ENCODE peak calls at places on chromosomes 6 and 20, in five cellular contexts. Z, A, B, K and X are unnamed samples.

GRCh38 chr20:20839771-20840170 is 127.3 kb upstream of the RALGAPA2 start:
- DNase-seq in Z (no peak), A (no peak), B (no peak), K (no peak), X (no peak)

GRCh38 chr20:37790900-37791299 is 97.1 kb downstream of the CTNNBL1 start:
- DNase-seq in Z (no peak), A (no peak), B (no peak), K (no peak), X (no peak)

GRCh38 chr6:104483225-104483834 is 376.4 kb downstream of the HACE1 start:
- DNase-seq in Z (no peak), A (no peak), B (no peak), K (no peak), X (no peak)

GRCh38 chr20:23097636-23098580 is 11.8 kb upstream of the CD93 start:
- DNase-seq in Z (no peak), A (no peak), B (no peak), K (no peak), X (no peak)

GRCh38 chr20:38633577-38634093 is 32.0 kb downstream of the ARHGAP40 start:
- DNase-seq in Z (peak), A (peak), B (peak), K (peak), X (no peak)

GRCh38 chr20:11409526-11409925 is 508.2 kb upstream of the BTBD3 start:
- DNase-seq in Z (no peak), A (no peak), B (no peak), K (no peak), X (no peak)

GRCh38 chr20:63462244-63462643 is 10.2 kb downstream of the KCNQ2 start:
- DNase-seq in Z (no peak), A (no peak), B (no peak), K (no peak), X (no peak)

GRCh38 chr6:87870606-87871005 is 168.6 kb upstream of the AKIRIN2 start:
- DNase-seq in Z (no peak), A (no peak), B (no peak), K (no peak), X (no peak)

GRCh38 chr20:8519887-8520286 is 387.8 kb downstream of the PLCB1 start:
- DNase-seq in Z (no peak), A (no peak), B (no peak), K (no peak), X (no peak)

GRCh38 chr6:36121752-36122494 is 8.4 kb upstream of the MAPK13 start:
- DNase-seq in Z (no peak), A (no peak), B (no peak), K (no peak), X (no peak)

GRCh38 chr6:163420315-163420667 is 5.8 kb downstream of the QKI start:
- DNase-seq in Z (no peak), A (no peak), B (no peak), K (no peak), X (no peak)

GRCh38 chr6:147058786-147059434 is 145.3 kb upstream of the STXBP5 start:
- DNase-seq in Z (no peak), A (no peak), B (peak), K (no peak), X (no peak)

GRCh38 chr20:58922036-58922435 is 59.0 kb upstream of the NELFCD start:
- DNase-seq in Z (no peak), A (no peak), B (no peak), K (no peak), X (no peak)

GRCh38 chr6:37759221-37760154 is 60.0 kb upstream of the ZFAND3 start:
- DNase-seq in Z (no peak), A (no peak), B (no peak), K (no peak), X (no peak)

GRCh38 chr6:33904050-33904827 is 100.4 kb upstream of the MLN start:
- DNase-seq in Z (peak), A (no peak), B (no peak), K (no peak), X (no peak)

GRCh38 chr20:50518270-50518721 is 8.1 kb downstream of the PTPN1 start:
- DNase-seq in Z (no peak), A (no peak), B (peak), K (no peak), X (no peak)

GRCh38 chr6:51120016-51120415 is 301.3 kb downstream of the TFAP2B start:
- DNase-seq in Z (no peak), A (no peak), B (no peak), K (no peak), X (no peak)

GRCh38 chr6:144012534-144012933 is 4.5 kb upstream of the PLAGL1 start:
- DNase-seq in Z (no peak), A (peak), B (no peak), K (no peak), X (no peak)

GRCh38 chr20:52984451-52984810 is 12.3 kb downstream of the TSHZ2 start:
- DNase-seq in Z (no peak), A (no peak), B (no peak), K (no peak), X (no peak)